ENCODE peak calls at places on chromosome 20, in eight cellular contexts. S, C, H, Z, B, K, T and W are unnamed samples.

GRCh38 chr20:23125625-23126191 is 39.6 kb upstream of the CD93 start:
- DNase-seq in T (peak; percentile 40), Z (no peak), C (no peak), K (no peak), H (no peak), S (no peak), B (peak; percentile 82), W (no peak)

GRCh38 chr20:45044084-45044573 is 56.8 kb downstream of the KCNS1 start:
- DNase-seq in Z (peak; percentile 54), C (no peak), B (peak; percentile 71), S (peak; percentile 75), T (peak; percentile 40), K (no peak), H (peak; percentile 79), W (peak; percentile 46)

GRCh38 chr20:52889225-52889624 is 82.9 kb upstream of the TSHZ2 start:
- DNase-seq in S (no peak), T (no peak), Z (no peak), B (peak; percentile 76), K (no peak), C (no peak), H (peak; percentile 86), W (no peak)

GRCh38 chr20:51440589-51440988 is 101.9 kb downstream of the NFATC2 start:
- DNase-seq in H (no peak), K (no peak), B (no peak), C (no peak), T (no peak), S (no peak), Z (no peak), W (no peak)

GRCh38 chr20:58971429-58971828 is 9.6 kb upstream of the NELFCD start:
- DNase-seq in S (no peak), C (no peak), K (no peak), Z (no peak), T (no peak), B (no peak), H (no peak), W (no peak)

GRCh38 chr20:24727795-24728194 is 221.3 kb upstream of the CST7 start:
- DNase-seq in B (no peak), T (no peak), C (no peak), H (no peak), K (no peak), S (no peak), Z (no peak), W (no peak)

GRCh38 chr20:48910360-48910781 is 11.1 kb upstream of the ARFGEF2 start:
- DNase-seq in H (no peak), Z (no peak), T (no peak), K (no peak), B (no peak), C (no peak), S (no peak), W (peak; percentile 54)

GRCh38 chr20:588932-589672 is 21.0 kb downstream of the TCF15 start:
- DNase-seq in T (peak; percentile 73), B (no peak), S (no peak), H (no peak), K (no peak), Z (no peak), C (no peak), W (no peak)

GRCh38 chr20:11890331-11891080 is 27.2 kb upstream of the BTBD3 start:
- DNase-seq in T (peak; percentile 73), C (peak; percentile 66), K (peak; percentile 24), H (peak; percentile 67), B (peak; percentile 97), S (peak; percentile 86), Z (peak; percentile 96), W (peak; percentile 82)

GRCh38 chr20:634526-634925 is 18.5 kb downstream of the SRXN1 start:
- DNase-seq in T (no peak), Z (no peak), H (no peak), S (no peak), B (no peak), K (no peak), C (no peak), W (no peak)

GRCh38 chr20:17735206-17735804 is 35.5 kb downstream of the BANF2 start:
- DNase-seq in B (no peak), C (no peak), H (no peak), K (no peak), T (no peak), S (no peak), Z (no peak), W (peak; percentile 27)

GRCh38 chr20:63192721-63193120 is 23.2 kb downstream of the YTHDF1 start:
- DNase-seq in B (no peak), S (no peak), Z (no peak), K (no peak), T (no peak), H (no peak), C (no peak), W (no peak)

GRCh38 chr20:49591217-49591865 is 23.4 kb upstream of the PTGIS start:
- DNase-seq in S (no peak), C (peak; percentile 38), Z (no peak), B (peak; percentile 38), H (no peak), K (no peak), T (no peak), W (no peak)

GRCh38 chr20:22887796-22888195 is 147.3 kb upstream of the SSTR4 start:
- DNase-seq in K (no peak), B (no peak), S (no peak), T (no peak), Z (no peak), C (no peak), H (no peak), W (no peak)

GRCh38 chr20:63740070-63740500 is 509 bp downstream of the SLC2A4RG start:
- DNase-seq in B (peak; percentile 92), S (no peak), H (no peak), C (peak; percentile 46), K (no peak), Z (peak; percentile 56), T (peak; percentile 65), W (no peak)

GRCh38 chr20:54643761-54644160 is 168.4 kb downstream of the DOK5 start:
- DNase-seq in Z (no peak), H (peak; percentile 100), T (no peak), K (no peak), B (peak; percentile 88), C (no peak), S (no peak), W (no peak)

GRCh38 chr20:32582659-32583580 is 2.2 kb downstream of the NOL4L start:
- DNase-seq in B (peak; percentile 61), C (peak; percentile 51), H (no peak), K (peak; percentile 30), Z (peak; percentile 69), S (no peak), T (peak; percentile 52), W (no peak)

GRCh38 chr20:59598625-59599310 is 5.6 kb upstream of the PHACTR3 start:
- DNase-seq in Z (peak; percentile 37), B (peak; percentile 65), T (peak; percentile 81), S (peak; percentile 40), K (no peak), C (peak; percentile 47), H (peak; percentile 3), W (peak; percentile 9)

GRCh38 chr20:40710608-40711007 is 21.6 kb upstream of the MAFB start:
- DNase-seq in B (no peak), K (no peak), Z (no peak), T (no peak), H (no peak), S (no peak), C (no peak), W (no peak)

GRCh38 chr20:37359331-37359730 is 13.4 kb downstream of the SRC start:
- DNase-seq in Z (no peak), K (no peak), T (no peak), H (no peak), B (no peak), S (no peak), C (no peak), W (no peak)

GRCh38 chr20:63957690-63958441 is 1.6 kb upstream of the UCKL1 start:
- DNase-seq in K (no peak), C (peak; percentile 62), H (no peak), S (no peak), B (peak; percentile 44), T (no peak), Z (peak; percentile 63), W (no peak)

GRCh38 chr20:17998446-17998845 is 29.6 kb downstream of the MGME1 start:
- DNase-seq in H (no peak), K (no peak), T (no peak), S (no peak), Z (no peak), C (no peak), B (no peak), W (no peak)

GRCh38 chr20:43799150-43799711 is 72.4 kb upstream of the GTSF1L start:
- DNase-seq in S (no peak), C (no peak), B (peak; percentile 14), Z (peak; percentile 38), H (no peak), T (no peak), K (no peak), W (no peak)

GRCh38 chr20:63946986-63947637 is 9.1 kb downstream of the UCKL1 start:
- DNase-seq in S (no peak), K (no peak), C (no peak), T (no peak), H (no peak), B (no peak), Z (no peak), W (no peak)

GRCh38 chr20:46552460-46553420 is 2.3 kb upstream of the OCSTAMP start:
- DNase-seq in S (no peak), T (peak; percentile 73), H (no peak), B (no peak), C (peak; percentile 57), K (peak; percentile 32), Z (no peak), W (no peak)